ENCODE peak calls at places on chromosome 6, in eight cellular contexts. M is AG09309; F is activated T-helper 1 cell treated with anti-CD3 and anti-CD28 coated beads, Interleukin-2, amount 50 U/mL, for 16 hours; O is naive thymus-derived CD8-positive, alpha-beta T cell; S is hypothalamus; G is Peyer's patch; A is retina; D is DMS153. R is an unnamed sample.

GRCh38 chr6:158033077-158033750 is 51.6 kb downstream of the SYNJ2 start:
- DNase-seq in M (no peak), D (no peak), O (no peak), A (no peak), G (no peak), S (no peak), F (no peak), R (no peak)

GRCh38 chr6:131643855-131644460 is 6.9 kb downstream of the ENPP3 start:
- DNase-seq in G (no peak), M (no peak), S (no peak), A (no peak), D (no peak), O (no peak), F (no peak), R (no peak)

GRCh38 chr6:130365166-130366010 is 429 bp upstream of the TMEM200A start:
- DNase-seq in A (peak; percentile 94), M (no peak), S (peak; percentile 31), G (peak; percentile 31), O (peak; percentile 19), F (peak; percentile 15), D (no peak), R (no peak)

GRCh38 chr6:158954778-158955177 is 45.2 kb downstream of the RSPH3 start:
- DNase-seq in O (no peak), M (no peak), D (no peak), A (no peak), S (no peak), F (no peak), G (no peak), R (no peak)

GRCh38 chr6:76633259-76633658 is 560.8 kb upstream of the IMPG1 start:
- DNase-seq in M (no peak), S (no peak), D (no peak), O (no peak), A (no peak), F (no peak), G (no peak), R (peak; percentile 24)

GRCh38 chr6:149488815-149489214 is 4.0 kb upstream of the ZC3H12D start:
- DNase-seq in D (no peak), M (no peak), A (no peak), G (peak; percentile 62), S (no peak), O (no peak), F (no peak), R (no peak)

GRCh38 chr6:34179106-34179720 is 33.3 kb upstream of the GRM4 start:
- DNase-seq in A (no peak), D (no peak), S (no peak), M (no peak), O (no peak), G (peak; percentile 11), F (no peak), R (no peak)

GRCh38 chr6:47698342-47698787 is at the start of gene ADGRF4:
- DNase-seq in M (peak; percentile 71), O (no peak), D (no peak), S (no peak), A (no peak), G (no peak), F (no peak), R (no peak)

GRCh38 chr6:151784441-151785214 is 22.9 kb upstream of the ESR1 start:
- DNase-seq in M (no peak), S (no peak), D (no peak), F (no peak), O (no peak), G (no peak), A (no peak), R (no peak)

GRCh38 chr6:43175676-43176422 is 4.8 kb downstream of the SRF start:
- DNase-seq in D (no peak), M (no peak), O (no peak), F (no peak), S (no peak), G (no peak), A (no peak), R (no peak)

GRCh38 chr6:106223300-106223930 is 102.1 kb downstream of the ATG5 start:
- DNase-seq in G (peak; percentile 69), F (peak; percentile 32), D (peak; percentile 17), A (peak; percentile 17), M (peak; percentile 52), O (peak; percentile 24), S (no peak), R (peak; percentile 83)

GRCh38 chr6:41736207-41736710 is 851 bp upstream of the TFEB start:
- DNase-seq in D (no peak), M (no peak), G (no peak), S (no peak), O (no peak), A (no peak), F (no peak), R (no peak)

GRCh38 chr6:18215436-18215835 is 48.9 kb downstream of the DEK start:
- DNase-seq in A (no peak), D (no peak), F (no peak), G (no peak), O (no peak), S (no peak), M (no peak), R (peak; percentile 22)

GRCh38 chr6:148747493-148748160 is 797 bp downstream of the UST start:
- DNase-seq in S (peak; percentile 62), M (no peak), G (peak; percentile 73), A (peak; percentile 90), O (peak; percentile 37), D (no peak), F (peak; percentile 32), R (no peak)

GRCh38 chr6:160347259-160348208 is 644 bp upstream of the SLC22A3 start:
- DNase-seq in G (no peak), S (peak; percentile 40), D (no peak), O (no peak), M (no peak), F (no peak), A (peak; percentile 30), R (no peak)

GRCh38 chr6:135306740-135307420 is 125.8 kb downstream of the MYB start:
- DNase-seq in O (no peak), A (no peak), G (no peak), F (no peak), M (no peak), D (no peak), S (no peak), R (no peak)

GRCh38 chr6:5590187-5590586 is 328.9 kb downstream of the FARS2 start:
- DNase-seq in A (no peak), S (no peak), O (no peak), D (peak; percentile 4), G (no peak), F (no peak), M (no peak), R (no peak)